ENCODE peak calls at places on chromosomes 11 and 22, in eight cellular contexts. O, N, U, K, X, M, B and G are unnamed samples.
A peak's percentile ranks its signal among the peaks of the same experiment; 100 is the strongest.

GRCh38 chr11:110337570-110338193 is 41.3 kb upstream of the RDX start:
- DNase-seq in O (no peak), N (peak; percentile 38), U (no peak), K (peak; percentile 25), X (no peak), M (no peak), B (no peak), G (no peak)

GRCh38 chr22:47996446-47996857 is 1234.0 kb downstream of the TBC1D22A start:
- DNase-seq in O (no peak), N (no peak), U (no peak), K (no peak), X (peak; percentile 95), M (no peak), B (no peak), G (no peak)

GRCh38 chr11:43736502-43737193 is 56.1 kb downstream of the HSD17B12 start:
- DNase-seq in O (no peak), N (peak; percentile 87), U (no peak), K (peak; percentile 80), X (no peak), M (no peak), B (no peak), G (no peak)

GRCh38 chr11:60791534-60791933 is 6.4 kb downstream of the MS4A10 start:
- DNase-seq in O (no peak), N (no peak), U (no peak), K (no peak), X (no peak), M (no peak), B (no peak), G (no peak)

GRCh38 chr22:38305481-38306448 is 11.5 kb downstream of the CSNK1E start:
- DNase-seq in O (no peak), N (peak; percentile 68), U (no peak), K (peak; percentile 78), X (peak; percentile 73), M (peak; percentile 47), B (no peak), G (no peak)

GRCh38 chr11:47577460-47578041 is 1.2 kb downstream of the KBTBD4 start:
- DNase-seq in O (no peak), N (no peak), U (no peak), K (no peak), X (no peak), M (no peak), B (peak; percentile 31), G (no peak)

GRCh38 chr11:17397311-17398002 is 9.0 kb upstream of the KCNJ11 start:
- DNase-seq in O (no peak), N (no peak), U (no peak), K (no peak), X (no peak), M (no peak), B (no peak), G (no peak)

GRCh38 chr11:2846056-2846455 is 39.5 kb downstream of the CDKN1C start:
- DNase-seq in O (no peak), N (peak; percentile 68), U (no peak), K (no peak), X (no peak), M (peak; percentile 32), B (no peak), G (no peak)

GRCh38 chr11:94876645-94877445 is 96.5 kb downstream of the CWC15 start:
- DNase-seq in O (no peak), N (peak; percentile 97), U (no peak), K (peak; percentile 97), X (no peak), M (peak; percentile 30), B (peak; percentile 64), G (peak; percentile 30)

GRCh38 chr11:27717801-27718229 is 17.6 kb upstream of the BDNF start:
- DNase-seq in O (no peak), N (peak; percentile 49), U (no peak), K (no peak), X (no peak), M (no peak), B (no peak), G (no peak)

GRCh38 chr22:27602390-27602789 is 199.2 kb downstream of the MN1 start:
- DNase-seq in O (no peak), N (no peak), U (no peak), K (no peak), X (no peak), M (no peak), B (no peak), G (no peak)

GRCh38 chr11:40129276-40129675 is 1330.2 kb downstream of the LRRC4C start:
- DNase-seq in O (no peak), N (no peak), U (no peak), K (no peak), X (no peak), M (no peak), B (no peak), G (no peak)

GRCh38 chr11:33207408-33207985 is 46.2 kb upstream of the CSTF3 start:
- DNase-seq in O (peak; percentile 7), N (peak; percentile 54), U (no peak), K (peak; percentile 80), X (no peak), M (no peak), B (no peak), G (no peak)

GRCh38 chr11:17988465-17988864 is 24.4 kb downstream of the SERGEF start:
- DNase-seq in O (no peak), N (no peak), U (no peak), K (no peak), X (peak; percentile 28), M (no peak), B (no peak), G (no peak)

GRCh38 chr11:75280770-75281468 is 40.3 kb downstream of the TPBGL start:
- DNase-seq in O (peak; percentile 48), N (no peak), U (no peak), K (no peak), X (no peak), M (no peak), B (no peak), G (no peak)

GRCh38 chr11:117096973-117097566 is 1.2 kb downstream of the SIK3 start:
- DNase-seq in O (no peak), N (no peak), U (no peak), K (no peak), X (peak; percentile 21), M (no peak), B (no peak), G (no peak)

GRCh38 chr11:68303982-68304780 is 8.2 kb upstream of the LRP5 start:
- DNase-seq in O (no peak), N (no peak), U (no peak), K (no peak), X (no peak), M (no peak), B (peak; percentile 40), G (no peak)

GRCh38 chr11:10670099-10670498 is 23.5 kb downstream of the IRAG1 start:
- DNase-seq in O (no peak), N (no peak), U (no peak), K (no peak), X (no peak), M (no peak), B (no peak), G (no peak)

GRCh38 chr11:110196241-110196754 is 100.1 kb downstream of the RDX start:
- DNase-seq in O (no peak), N (peak; percentile 86), U (no peak), K (peak; percentile 75), X (no peak), M (no peak), B (no peak), G (no peak)

GRCh38 chr11:101960231-101960630 is 43.9 kb upstream of the ANGPTL5 start:
- DNase-seq in O (no peak), N (no peak), U (no peak), K (peak; percentile 8), X (no peak), M (no peak), B (no peak), G (no peak)

GRCh38 chr11:94895451-94895850 is 77.9 kb downstream of the CWC15 start:
- DNase-seq in O (no peak), N (peak; percentile 92), U (no peak), K (peak; percentile 73), X (no peak), M (no peak), B (no peak), G (no peak)

DNA sequence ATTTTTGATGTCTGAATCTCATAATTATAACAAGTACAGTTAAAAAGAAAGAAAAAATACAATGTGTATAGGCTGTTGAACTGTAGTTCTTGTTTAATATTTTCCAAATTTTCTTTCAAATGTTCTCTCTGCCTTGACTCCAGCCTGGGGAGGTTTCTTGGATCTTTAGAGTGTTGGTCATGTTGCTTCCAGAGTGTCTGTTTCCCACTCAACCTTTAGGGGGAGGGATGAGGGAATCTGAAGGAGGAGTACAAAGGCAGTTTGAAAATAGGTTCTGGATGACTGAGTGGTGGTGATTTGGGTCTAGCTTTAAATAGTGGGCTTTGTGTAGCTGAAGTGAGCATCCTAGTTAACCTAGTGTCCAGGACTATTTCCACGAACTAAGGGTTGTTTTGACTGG is 2.0 kb downstream of the CTNND1 start:
- DNase-seq in O (no peak), N (peak; percentile 54), U (no peak), K (peak; percentile 54), X (no peak), M (no peak), B (no peak), G (no peak)
- TF ChIP-seq CTCF in O (peak; percentile 21), N (peak; percentile 53), U (no peak), K (peak; percentile 51), X (no peak), M (peak; percentile 32), B (peak; percentile 22), G (no peak)

GRCh38 chr22:35739642-35740041 is 22.0 kb downstream of the APOL5 start:
- DNase-seq in O (no peak), N (no peak), U (no peak), K (no peak), X (no peak), M (no peak), B (no peak), G (no peak)
- TF ChIP-seq CTCF in O (no peak), N (peak; percentile 39), U (peak; percentile 9), K (no peak), X (peak; percentile 55), M (peak; percentile 45), B (peak; percentile 29), G (no peak)

GRCh38 chr11:35464308-35464707 is 45.0 kb upstream of the SLC1A2 start:
- DNase-seq in O (peak; percentile 21), N (peak; percentile 16), U (no peak), K (no peak), X (no peak), M (no peak), B (no peak), G (no peak)

GRCh38 chr11:35458846-35459245 is 39.5 kb upstream of the SLC1A2 start:
- DNase-seq in O (no peak), N (peak; percentile 50), U (no peak), K (no peak), X (no peak), M (no peak), B (no peak), G (no peak)

GRCh38 chr11:35466058-35466457 is 46.7 kb upstream of the SLC1A2 start:
- DNase-seq in O (no peak), N (no peak), U (no peak), K (no peak), X (no peak), M (no peak), B (no peak), G (no peak)

GRCh38 chr11:35463211-35463810 is 44.0 kb upstream of the SLC1A2 start:
- DNase-seq in O (no peak), N (no peak), U (no peak), K (no peak), X (no peak), M (no peak), B (no peak), G (no peak)

GRCh38 chr11:35461917-35462316 is 42.6 kb upstream of the SLC1A2 start:
- DNase-seq in O (no peak), N (no peak), U (no peak), K (no peak), X (no peak), M (no peak), B (no peak), G (no peak)
- TF ChIP-seq CTCF in O (no peak), N (no peak), U (no peak), K (no peak), X (no peak), M (no peak), B (no peak), G (no peak)

GRCh38 chr11:105713106-105713505 is 103.2 kb downstream of the GRIA4 start:
- DNase-seq in O (no peak), N (no peak), U (no peak), K (no peak), X (no peak), M (no peak), B (no peak), G (no peak)
- TF ChIP-seq CTCF in O (no peak), N (no peak), U (no peak), K (no peak), X (no peak), M (no peak), B (no peak), G (no peak)